ENCODE peak calls at places on chromosomes 3 and 15, in ten cellular contexts. S, N, U, T, E, G, D, B, K and I are unnamed samples.
A peak's percentile ranks its signal among the peaks of the same experiment; 100 is the strongest.

GRCh38 chr3:49845694-49846093 is 10.7 kb downstream of the TRAIP start:
- DNase-seq in U (no peak), B (no peak), E (no peak), S (no peak), T (no peak), K (no peak), N (no peak), D (no peak), G (no peak), I (no peak)

GRCh38 chr3:194404365-194405140 is 5.5 kb upstream of the GP5 start:
- DNase-seq in D (peak; percentile 75), S (peak; percentile 65), K (peak; percentile 26), T (no peak), B (peak; percentile 65), U (peak; percentile 38), N (no peak), G (peak; percentile 54), E (peak; percentile 63), I (peak; percentile 54)

GRCh38 chr3:64623125-64623524 is 64.7 kb downstream of the ADAMTS9 start:
- DNase-seq in T (no peak), U (no peak), N (no peak), E (no peak), B (no peak), S (no peak), G (no peak), K (no peak), D (no peak), I (no peak)

GRCh38 chr15:49751191-49751590 is 130.3 kb downstream of the DTWD1 start:
- DNase-seq in N (no peak), G (no peak), T (no peak), B (no peak), E (no peak), K (no peak), S (no peak), U (no peak), D (no peak), I (no peak)

GRCh38 chr3:61702453-61702852 is 141.1 kb downstream of the PTPRG start:
- DNase-seq in N (no peak), B (no peak), E (no peak), D (no peak), K (no peak), G (no peak), S (peak; percentile 47), U (no peak), T (no peak), I (peak; percentile 65)

GRCh38 chr15:77004189-77004588 is 9.3 kb downstream of the PSTPIP1 start:
- DNase-seq in G (no peak), K (no peak), N (no peak), D (no peak), U (peak; percentile 43), S (no peak), E (no peak), B (no peak), T (peak; percentile 38), I (no peak)

GRCh38 chr3:50268703-50269451 is at the start of gene SEMA3B:
- DNase-seq in U (peak; percentile 89), G (no peak), D (peak; percentile 91), N (peak; percentile 41), B (no peak), T (peak; percentile 59), E (no peak), K (no peak), S (peak; percentile 46), I (peak; percentile 74)

GRCh38 chr3:56929809-56930615 is 128.3 kb upstream of the ARHGEF3 start:
- DNase-seq in D (peak; percentile 20), G (no peak), B (no peak), S (no peak), T (no peak), U (no peak), K (peak; percentile 76), N (no peak), E (no peak), I (no peak)

GRCh38 chr15:31197497-31198414 is 96.2 kb upstream of the TRPM1 start:
- DNase-seq in S (peak; percentile 50), T (no peak), E (peak; percentile 39), U (peak; percentile 53), N (no peak), K (no peak), B (peak; percentile 29), G (no peak), D (peak; percentile 49), I (no peak)

GRCh38 chr3:123344941-123345594 is 103.8 kb downstream of the ADCY5 start:
- DNase-seq in E (no peak), D (no peak), T (no peak), N (no peak), S (no peak), B (no peak), K (no peak), G (peak; percentile 7), U (no peak), I (no peak)

DNA sequence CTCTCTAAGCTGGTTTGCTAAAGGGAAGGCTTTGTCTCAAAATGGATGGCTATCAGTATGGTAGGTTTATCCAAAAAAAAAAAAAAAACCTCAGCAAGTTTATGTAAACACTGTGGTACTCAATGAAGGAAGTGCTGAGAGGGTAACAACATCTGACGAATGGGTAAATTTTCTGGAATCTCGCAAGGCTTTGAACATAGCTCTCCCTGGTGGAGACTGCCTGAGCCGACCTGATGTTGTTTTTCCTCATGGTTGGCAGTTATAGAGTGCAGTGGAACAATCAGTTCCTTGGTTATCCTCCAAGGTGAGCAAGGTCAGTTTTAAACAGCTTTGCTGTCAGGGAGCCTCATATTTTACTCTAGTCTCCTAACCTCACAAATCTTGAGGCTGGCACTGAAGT is 94.6 kb downstream of the ZPLD1 start:
- DNase-seq in T (no peak), G (peak; percentile 25), U (no peak), N (no peak), S (peak; percentile 8), K (peak; percentile 91), E (peak; percentile 3), B (peak; percentile 40), D (peak; percentile 77), I (peak; percentile 55)
- TF ChIP-seq CTCF in T (peak; percentile 36), G (peak; percentile 65), U (no peak), N (peak; percentile 54), S (peak; percentile 50), K (peak; percentile 77), E (peak; percentile 45), B (peak; percentile 53), D (peak; percentile 87), I (peak; percentile 74)

GRCh38 chr3:184604956-184605290 is 43.3 kb downstream of the EPHB3 start:
- DNase-seq in U (no peak), E (no peak), B (no peak), G (no peak), D (no peak), K (no peak), N (no peak), S (no peak), T (no peak), I (no peak)

GRCh38 chr3:184603156-184604030 is 41.8 kb downstream of the EPHB3 start:
- DNase-seq in D (no peak), N (no peak), S (no peak), E (no peak), U (no peak), B (no peak), G (no peak), T (no peak), K (no peak), I (no peak)

GRCh38 chr3:184601576-184602405 is 40.2 kb downstream of the EPHB3 start:
- DNase-seq in T (no peak), G (no peak), N (no peak), S (no peak), K (no peak), D (no peak), U (no peak), E (no peak), B (no peak), I (no peak)

GRCh38 chr3:184602406-184603155 is 41.0 kb downstream of the EPHB3 start:
- DNase-seq in D (peak; percentile 11), T (no peak), U (no peak), B (no peak), K (no peak), N (no peak), S (no peak), E (no peak), G (no peak), I (no peak)

GRCh38 chr3:184604039-184604955 is 42.7 kb downstream of the EPHB3 start:
- DNase-seq in K (no peak), D (no peak), G (no peak), B (no peak), E (peak; percentile 80), U (no peak), T (no peak), S (peak; percentile 44), N (no peak), I (no peak)
- H3K4me3 ChIP-seq in K (no peak overlapping the region), D (no peak overlapping the region), G (no peak overlapping the region), B (no peak overlapping the region), E (peak overlapping the region; percentile 22), U (peak overlapping the region; percentile 53), T (peak overlapping the region; percentile 53), S (peak overlapping the region; percentile 46), N (peak overlapping the region; percentile 10), I (peak overlapping the region; percentile 31)

GRCh38 chr3:148958681-148959080 is 32.7 kb upstream of the GYG1 start:
- DNase-seq in D (no peak), K (no peak), S (no peak), B (no peak), E (no peak), U (no peak), T (no peak), N (no peak), G (no peak), I (no peak)

GRCh38 chr3:148957586-148957985 is 33.8 kb upstream of the GYG1 start:
- DNase-seq in N (no peak), D (peak; percentile 27), T (no peak), U (no peak), B (no peak), G (no peak), E (peak; percentile 28), S (peak; percentile 28), K (no peak), I (no peak)

GRCh38 chr3:148962513-148962912 is 28.8 kb upstream of the GYG1 start:
- DNase-seq in N (peak; percentile 66), B (peak; percentile 86), K (no peak), S (no peak), G (peak; percentile 80), D (peak; percentile 82), E (peak; percentile 32), U (no peak), T (no peak), I (peak; percentile 78)
- TF ChIP-seq CTCF in N (peak; percentile 28), B (peak; percentile 25), K (no peak), S (no peak), G (peak; percentile 27), D (peak; percentile 58), E (peak; percentile 50), U (no peak), T (no peak), I (peak; percentile 20)

DNA sequence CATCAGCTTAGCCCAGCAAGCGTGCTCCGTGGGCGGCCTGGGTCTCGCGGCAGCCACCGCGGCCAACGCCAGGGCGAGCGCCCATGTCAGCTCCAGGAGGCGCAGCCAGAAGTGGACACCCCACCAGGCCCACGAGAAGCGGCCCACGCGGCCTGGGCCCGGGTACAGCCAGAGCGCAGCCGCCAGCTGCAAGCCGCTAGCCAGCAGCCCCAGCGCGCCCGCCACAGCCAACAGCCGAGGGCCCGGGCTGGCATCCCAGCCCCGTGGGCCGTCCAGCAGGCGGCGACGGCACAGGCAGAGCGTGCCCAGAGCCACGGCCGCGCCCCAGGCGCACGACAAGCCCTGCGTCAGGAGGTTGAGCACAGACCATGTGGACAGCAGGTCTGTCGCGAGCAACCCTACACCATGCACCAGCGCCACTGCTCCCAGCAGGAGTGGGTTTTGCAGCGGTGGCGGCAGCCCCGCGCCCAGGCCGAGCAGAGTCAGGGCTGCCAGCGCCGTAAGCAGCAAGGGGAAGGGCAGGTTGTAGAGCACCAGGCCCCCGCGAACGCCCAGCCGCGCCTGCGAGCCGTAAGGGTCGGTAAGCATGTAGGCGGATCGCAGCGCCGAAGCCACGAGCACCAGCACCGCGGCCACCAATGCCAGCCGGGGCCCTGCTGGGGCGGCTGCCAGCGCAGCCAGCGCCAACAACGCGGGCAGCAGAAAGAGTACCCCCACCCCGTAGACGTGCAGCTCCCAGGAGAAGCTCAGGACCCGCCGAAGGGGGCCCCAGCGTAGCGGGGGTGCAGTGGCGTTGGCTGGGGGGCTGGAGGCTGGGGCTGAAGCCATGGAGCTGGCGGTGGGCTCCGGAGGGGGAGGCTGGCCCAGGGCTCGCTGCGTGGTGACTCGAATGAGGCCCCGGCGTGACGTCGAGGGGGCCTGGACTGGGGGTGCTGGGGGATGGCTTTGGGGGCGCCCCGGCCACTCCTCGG is 4.9 kb downstream of the PRRT3 start:
- DNase-seq in E (peak; percentile 54), D (peak; percentile 95), K (peak; percentile 56), U (peak; percentile 80), B (peak; percentile 71), G (peak; percentile 71), N (no peak), S (peak; percentile 87), T (peak; percentile 31), I (peak; percentile 51)
- H3K4me3 ChIP-seq in E (peak overlapping the region; percentile 42), D (peak overlapping the region; percentile 91), K (peak overlapping the region; percentile 67), U (peak overlapping the region; percentile 58), B (peak overlapping the region; percentile 59), G (peak overlapping the region; percentile 63), N (peak overlapping the region; percentile 50), S (peak overlapping the region; percentile 60), T (peak overlapping the region; percentile 77), I (peak overlapping the region; percentile 59)